ENCODE peak calls at places on chromosomes 1 and 21, in seven cellular contexts. O is GM23248, F is OCI-LY7, J is hepatocyte, B is neural progenitor cell, R is GM23338, N is SK-N-SH. Q is an unnamed sample.

GRCh38 chr1:205421728-205422127 is at the start of gene LEMD1:
- DNase-seq in B (no peak), J (no peak), O (peak), R (no peak), F (no peak), N (no peak), Q (no peak)

GRCh38 chr1:119713039-119713537 is 1.4 kb downstream of the PHGDH start:
- DNase-seq in N (peak), J (peak), B (peak), R (no peak), O (peak), F (peak), Q (no peak)

GRCh38 chr1:25744140-25744581 is 55.8 kb upstream of the SELENON start:
- DNase-seq in F (no peak), J (peak), B (peak), R (peak), N (peak), O (peak), Q (peak)

GRCh38 chr1:10211805-10212405 is 1.5 kb downstream of the KIF1B start:
- DNase-seq in F (no peak), B (no peak), J (peak), N (peak), O (no peak), R (no peak), Q (peak)

GRCh38 chr1:27831568-27832410 is 1.2 kb downstream of the PPP1R8 start:
- DNase-seq in O (peak), B (peak), J (no peak), F (no peak), R (no peak), N (no peak), Q (no peak)

GRCh38 chr21:20720623-20721022 is 277.6 kb upstream of the NCAM2 start:
- DNase-seq in B (no peak), N (no peak), F (no peak), R (no peak), J (no peak), O (no peak), Q (peak)

GRCh38 chr1:15412843-15413242 is 3.2 kb downstream of the EFHD2 start:
- DNase-seq in N (no peak), F (no peak), R (no peak), O (no peak), J (no peak), B (no peak), Q (no peak)

GRCh38 chr21:18908641-18909040 is 505.1 kb upstream of the TMPRSS15 start:
- DNase-seq in R (no peak), N (no peak), O (no peak), F (no peak), J (no peak), B (no peak), Q (no peak)

GRCh38 chr1:20047058-20047457 is 22.9 kb upstream of the PLA2G5 start:
- DNase-seq in N (no peak), F (no peak), J (no peak), B (no peak), R (no peak), O (peak), Q (no peak)

GRCh38 chr1:3103977-3104677 is 35.1 kb downstream of the PRDM16 start:
- DNase-seq in F (no peak), N (no peak), B (peak), R (peak), O (no peak), J (no peak), Q (no peak)

GRCh38 chr1:54153548-54154439 is 994 bp upstream of the CDCP2 start:
- DNase-seq in B (peak), J (peak), F (no peak), R (peak), O (peak), N (no peak), Q (peak)

GRCh38 chr1:76161451-76161850 is 86.9 kb downstream of the ST6GALNAC3 start:
- DNase-seq in J (no peak), R (no peak), B (peak), N (no peak), O (no peak), F (no peak), Q (no peak)
- H3K4me3 ChIP-seq in J (no peak), R (no peak), B (no peak), N (no peak), O (no peak), F (no peak), Q (no peak)

GRCh38 chr1:7418442-7419080 is 352.5 kb upstream of the VAMP3 start:
- DNase-seq in R (no peak), O (no peak), J (no peak), N (peak), F (no peak), B (no peak), Q (no peak)
- TF ChIP-seq EZH2phosphoT487 in R (no peak), O (no peak), J (no peak), N (no peak), F (no peak), B (no peak), Q (no peak)

GRCh38 chr1:226603030-226603960 is 54.7 kb downstream of the STUM start:
- DNase-seq in F (no peak), B (no peak), J (no peak), N (no peak), R (no peak), O (peak), Q (peak)
- H2AFZ ChIP-seq in F (no peak), B (no peak), J (no peak), N (no peak), R (no peak), O (peak), Q (no peak)

GRCh38 chr1:156689960-156690672 is 12.9 kb upstream of the NES start:
- DNase-seq in B (peak), O (peak), F (no peak), R (no peak), N (no peak), J (peak), Q (no peak)

GRCh38 chr1:156691216-156691615 is 14.0 kb upstream of the NES start:
- DNase-seq in J (no peak), F (no peak), R (no peak), B (no peak), N (no peak), O (no peak), Q (no peak)

GRCh38 chr1:156691665-156692408 is 13.5 kb downstream of the CRABP2 start:
- DNase-seq in N (no peak), R (peak), O (peak), F (no peak), J (peak), B (peak), Q (peak)

GRCh38 chr1:156690673-156691032 is 13.4 kb upstream of the NES start:
- DNase-seq in N (no peak), J (no peak), B (no peak), O (no peak), R (no peak), F (no peak), Q (no peak)

DNA sequence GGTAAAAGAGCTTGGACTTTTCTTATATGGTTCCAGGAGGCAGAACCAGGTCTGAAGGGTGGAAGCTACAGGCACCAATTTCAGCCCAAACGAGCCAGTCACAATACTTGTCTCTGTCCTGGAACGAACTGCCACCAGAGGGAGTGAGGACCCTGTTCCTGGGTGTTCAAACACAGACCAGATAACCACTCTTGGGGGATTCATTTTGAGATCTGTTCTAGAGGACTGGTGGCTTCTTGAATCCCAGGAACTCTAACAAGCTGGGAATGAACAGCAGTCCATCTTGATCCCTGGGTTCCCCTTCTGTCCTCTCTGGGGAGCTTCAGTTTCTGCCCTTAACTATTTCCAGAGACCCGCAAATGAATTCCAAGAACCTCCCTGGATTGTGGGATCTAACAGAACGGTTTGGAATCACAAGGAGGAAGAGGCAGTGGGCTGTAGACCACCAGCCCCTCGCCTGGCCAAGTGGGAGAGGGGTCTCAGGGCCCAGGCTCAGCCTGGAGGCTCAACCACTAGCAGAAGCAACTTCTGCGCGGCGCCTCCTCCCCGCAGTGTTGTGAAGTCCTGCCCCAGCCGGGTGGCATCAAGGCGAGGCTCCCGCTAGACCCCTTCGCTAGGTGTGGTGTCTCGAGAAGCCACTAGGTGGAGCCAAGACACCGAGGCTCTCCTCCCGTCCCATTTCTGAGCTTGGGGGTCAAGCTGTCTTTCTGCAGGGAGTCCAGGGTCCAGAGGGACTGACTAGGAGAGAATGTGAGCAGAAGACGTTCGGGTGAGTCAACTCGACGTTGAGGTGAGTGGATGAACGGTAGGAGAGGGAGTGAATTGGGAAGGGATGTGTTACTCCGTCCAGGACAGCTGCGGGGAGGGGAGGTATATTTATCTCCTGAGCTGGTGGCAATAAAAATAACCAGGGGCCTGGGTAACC is 12.1 kb upstream of the NES start:
- DNase-seq in B (peak), R (peak), O (peak), F (peak), J (peak), N (peak), Q (peak)
- H3K4me3 ChIP-seq in B (peak), R (peak), O (peak), F (peak), J (no peak), N (peak), Q (peak)

DNA sequence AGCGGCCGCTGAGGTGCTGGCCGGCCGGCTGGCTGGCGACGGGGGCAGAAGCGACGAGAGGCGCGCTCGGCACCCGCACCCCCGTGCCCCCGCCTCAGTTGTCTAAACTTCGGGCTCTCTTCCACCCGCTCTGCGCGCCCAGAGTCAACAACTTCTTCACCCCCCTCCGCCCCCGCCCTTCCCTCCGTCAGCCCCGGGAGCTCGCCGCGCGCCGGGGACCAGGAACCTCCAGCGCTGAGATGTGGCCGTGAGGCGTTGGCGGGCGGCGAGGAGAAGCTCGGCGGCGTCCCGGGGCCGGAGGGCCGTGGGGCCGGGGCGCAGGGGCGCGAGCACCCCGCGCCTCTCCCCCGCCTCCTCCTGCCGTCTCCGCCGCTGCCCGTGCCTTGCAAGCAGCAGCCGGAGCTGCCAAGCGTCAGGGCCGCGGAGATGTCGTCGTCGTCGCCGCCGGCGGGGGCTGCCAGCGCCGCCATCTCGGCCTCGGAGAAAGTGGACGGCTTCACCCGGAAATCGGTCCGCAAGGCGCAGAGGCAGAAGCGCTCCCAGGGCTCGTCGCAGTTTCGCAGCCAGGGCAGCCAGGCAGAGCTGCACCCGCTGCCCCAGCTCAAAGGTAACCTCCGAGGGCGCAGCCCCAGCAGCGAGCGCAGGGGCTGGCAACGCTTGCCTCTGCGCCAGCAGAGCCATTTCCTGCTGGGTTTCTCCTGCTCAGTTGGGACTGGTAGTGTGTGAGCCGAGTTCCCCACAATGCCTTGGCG is 651 bp downstream of the PPP2R5A start:
- DNase-seq in F (peak), R (peak), J (peak), B (peak), N (peak), O (peak), Q (peak)
- TF ChIP-seq EZH2phosphoT487 in F (no peak), R (no peak), J (no peak), B (no peak), N (no peak), O (no peak), Q (no peak)

GRCh38 chr1:181482001-181482430 is 1.3 kb upstream of the CACNA1E start:
- DNase-seq in J (no peak), F (no peak), N (no peak), R (peak), B (no peak), O (no peak), Q (no peak)
- H2AFZ ChIP-seq in J (peak), F (no peak), N (no peak), R (peak), B (peak), O (no peak), Q (no peak)

GRCh38 chr1:226436472-226436854 is 28.6 kb upstream of the PARP1 start:
- DNase-seq in F (peak), O (no peak), R (no peak), J (no peak), B (no peak), N (no peak), Q (no peak)

GRCh38 chr1:226438007-226438406 is 30.1 kb upstream of the PARP1 start:
- DNase-seq in N (no peak), O (peak), R (peak), B (no peak), J (no peak), F (no peak), Q (peak)

GRCh38 chr1:226432586-226433360 is 24.9 kb upstream of the PARP1 start:
- DNase-seq in N (no peak), R (no peak), F (no peak), J (no peak), O (no peak), B (no peak), Q (no peak)

GRCh38 chr1:226440512-226440911 is 32.6 kb upstream of the PARP1 start:
- DNase-seq in R (no peak), N (no peak), B (no peak), O (no peak), F (no peak), J (no peak), Q (no peak)

GRCh38 chr1:226436855-226437491 is 29.1 kb upstream of the PARP1 start:
- DNase-seq in J (no peak), F (peak), B (no peak), O (no peak), R (no peak), N (no peak), Q (no peak)
- H3K4me3 ChIP-seq in J (no peak), F (peak), B (no peak), O (no peak), R (no peak), N (no peak), Q (no peak)

GRCh38 chr1:172820759-172821158 is 161.9 kb downstream of the FASLG start:
- DNase-seq in N (no peak), O (peak), B (no peak), R (no peak), J (no peak), F (no peak), Q (peak)

GRCh38 chr1:172823534-172823933 is 164.6 kb downstream of the FASLG start:
- DNase-seq in R (no peak), F (no peak), B (no peak), N (no peak), J (no peak), O (peak), Q (no peak)

GRCh38 chr1:172824199-172824598 is 165.3 kb downstream of the FASLG start:
- DNase-seq in J (no peak), F (no peak), O (peak), N (no peak), R (no peak), B (no peak), Q (no peak)

GRCh38 chr1:172818841-172819527 is 160.1 kb downstream of the FASLG start:
- DNase-seq in F (peak), N (no peak), R (no peak), B (no peak), O (no peak), J (no peak), Q (no peak)

GRCh38 chr1:172821609-172822274 is 162.8 kb downstream of the FASLG start:
- DNase-seq in R (no peak), F (no peak), N (peak), O (peak), B (no peak), J (peak), Q (peak)
- TF ChIP-seq EZH2phosphoT487 in R (no peak), F (no peak), N (no peak), O (no peak), B (no peak), J (no peak), Q (no peak)

GRCh38 chr1:84890581-84890980 is 2.4 kb downstream of the LPAR3 start:
- DNase-seq in R (no peak), B (no peak), O (no peak), J (no peak), N (no peak), F (no peak), Q (no peak)

GRCh38 chr1:84888753-84889152 is 4.3 kb downstream of the LPAR3 start:
- DNase-seq in N (no peak), O (no peak), B (no peak), R (no peak), J (no peak), F (no peak), Q (peak)

GRCh38 chr1:84896279-84896678 is 3.3 kb upstream of the LPAR3 start:
- DNase-seq in N (no peak), J (no peak), B (no peak), R (no peak), O (no peak), F (no peak), Q (no peak)

GRCh38 chr1:84889437-84889836 is 3.6 kb downstream of the LPAR3 start:
- DNase-seq in B (no peak), R (no peak), J (no peak), O (no peak), N (no peak), F (no peak), Q (no peak)

DNA sequence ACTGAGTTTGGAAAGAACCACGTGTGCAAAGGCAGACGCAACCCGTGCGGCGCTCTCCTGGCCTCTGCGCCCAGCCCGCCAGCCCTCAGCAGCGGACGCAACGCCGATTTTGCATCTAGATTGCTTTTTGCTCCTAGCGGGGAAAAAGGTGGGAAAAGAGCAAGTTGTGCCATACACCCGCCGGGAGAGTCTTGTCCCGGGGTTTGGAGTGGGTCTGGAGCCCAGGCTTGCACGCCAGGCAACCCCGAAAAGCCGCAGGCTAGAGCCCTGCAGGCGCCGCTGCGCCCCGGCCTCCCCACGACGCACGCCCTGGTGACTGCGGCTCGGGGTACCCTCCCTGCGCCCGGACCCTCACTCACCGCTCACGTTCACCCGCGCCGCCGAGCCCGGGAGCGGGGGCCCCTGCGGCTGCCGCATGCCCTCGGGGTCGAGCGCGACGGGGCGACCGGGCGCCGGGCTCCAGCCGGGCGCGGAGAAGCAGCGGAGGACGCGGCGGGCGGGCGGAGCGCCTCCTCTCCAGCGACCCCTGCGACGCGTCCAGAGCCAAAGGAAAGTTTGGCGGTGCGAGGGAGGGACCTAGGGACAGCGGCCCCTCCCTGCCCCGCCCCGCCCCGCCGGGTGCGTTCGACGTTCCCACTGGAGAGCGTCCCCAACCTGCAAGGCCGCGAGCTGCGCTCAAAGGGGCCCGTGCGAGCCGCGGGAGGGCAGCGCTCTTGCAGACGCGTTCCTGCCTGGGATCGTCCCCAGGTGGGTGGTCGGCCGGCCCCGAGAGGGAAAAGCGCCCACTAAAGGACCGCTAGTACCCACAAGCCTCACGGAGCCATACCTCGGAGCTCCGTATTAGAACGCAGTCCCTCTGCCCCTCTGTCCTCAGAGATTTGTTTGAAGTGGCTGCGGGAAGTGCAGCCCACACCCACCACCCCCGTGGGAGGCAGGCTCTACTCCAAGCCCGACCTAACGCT is at the start of gene LPAR3:
- DNase-seq in F (no peak), J (peak), N (peak), R (peak), O (peak), B (peak), Q (peak)
- H2AFZ ChIP-seq in F (no peak), J (peak), N (no peak), R (peak), O (peak), B (peak), Q (peak)